ENCODE peak calls at places on chromosomes 13 and 19, in four cellular contexts. One of them, this sample, is unnamed.

GRCh38 chr13:22427783-22428182 is 753.0 kb upstream of the SGCG start:
- DNase-seq in GM12878: no peak
- DNase-seq in HepG2: no peak
- DNase-seq in K562: no peak
- DNase-seq in this sample: no peak

GRCh38 chr13:48431987-48432615 is 19.2 kb upstream of the LPAR6 start:
- DNase-seq in HepG2: peak; percentile 7
- DNase-seq in GM12878: no peak
- DNase-seq in K562: no peak
- DNase-seq in this sample: no peak

GRCh38 chr19:49069026-49069425 is 3.5 kb downstream of the KCNA7 start:
- DNase-seq in GM12878: no peak
- DNase-seq in K562: no peak
- DNase-seq in HepG2: no peak
- DNase-seq in this sample: no peak

GRCh38 chr13:42594577-42595571 is 20.9 kb downstream of the TNFSF11 start:
- DNase-seq in K562: peak; percentile 51
- DNase-seq in HepG2: peak; percentile 52
- DNase-seq in GM12878: peak; percentile 46
- DNase-seq in this sample: peak; percentile 58

GRCh38 chr13:49563513-49563912 is 21.8 kb downstream of the RCBTB1 start:
- DNase-seq in HepG2: no peak
- DNase-seq in K562: no peak
- DNase-seq in GM12878: no peak
- DNase-seq in this sample: no peak

GRCh38 chr19:10744848-10745293 is 27.0 kb downstream of the DNM2 start:
- DNase-seq in HepG2: no peak
- DNase-seq in K562: no peak
- DNase-seq in GM12878: no peak
- DNase-seq in this sample: no peak

GRCh38 chr13:99467764-99468163 is 33.5 kb upstream of the TM9SF2 start:
- DNase-seq in GM12878: no peak
- DNase-seq in K562: no peak
- DNase-seq in HepG2: no peak
- DNase-seq in this sample: no peak

GRCh38 chr13:107545946-107546502 is 669.3 kb downstream of the LIG4 start:
- DNase-seq in GM12878: no peak
- DNase-seq in K562: no peak
- DNase-seq in HepG2: no peak
- DNase-seq in this sample: no peak

GRCh38 chr13:74434782-74435181 is 300.6 kb upstream of the KLF12 start:
- DNase-seq in K562: no peak
- DNase-seq in HepG2: no peak
- DNase-seq in GM12878: no peak
- DNase-seq in this sample: no peak

GRCh38 chr19:12840091-12841079 is 2.1 kb downstream of the MAST1 start:
- DNase-seq in GM12878: no peak
- DNase-seq in K562: peak; percentile 97
- DNase-seq in HepG2: no peak
- DNase-seq in this sample: peak; percentile 90

GRCh38 chr13:51614350-51614786 is 30.1 kb downstream of the WDFY2 start:
- DNase-seq in GM12878: peak; percentile 56
- DNase-seq in K562: no peak
- DNase-seq in HepG2: no peak
- DNase-seq in this sample: peak; percentile 64

GRCh38 chr19:35908010-35908441 is at the start of gene TYROBP:
- DNase-seq in GM12878: no peak
- DNase-seq in HepG2: no peak
- DNase-seq in K562: no peak
- DNase-seq in this sample: no peak

GRCh38 chr19:13968383-13968935 is 16.1 kb downstream of the DCAF15 start:
- DNase-seq in K562: no peak
- DNase-seq in HepG2: no peak
- DNase-seq in GM12878: no peak
- DNase-seq in this sample: no peak

GRCh38 chr13:42054798-42055499 is 6.5 kb downstream of the DGKH start:
- DNase-seq in HepG2: no peak
- DNase-seq in GM12878: no peak
- DNase-seq in K562: no peak
- DNase-seq in this sample: no peak

GRCh38 chr19:39796000-39796498 is 17.4 kb downstream of the LEUTX start:
- DNase-seq in HepG2: no peak
- DNase-seq in GM12878: no peak
- DNase-seq in K562: no peak
- DNase-seq in this sample: no peak

GRCh38 chr19:17248011-17248776 is 2.5 kb upstream of the NR2F6 start:
- DNase-seq in HepG2: peak; percentile 83
- DNase-seq in GM12878: no peak
- DNase-seq in K562: peak; percentile 43
- DNase-seq in this sample: no peak

GRCh38 chr19:53195265-53195879 is 2.2 kb upstream of the ZNF665 start:
- DNase-seq in GM12878: peak; percentile 27
- DNase-seq in HepG2: peak; percentile 67
- DNase-seq in K562: peak; percentile 56
- DNase-seq in this sample: peak; percentile 66

GRCh38 chr19:1210227-1210538 is 4.6 kb downstream of the STK11 start:
- DNase-seq in K562: no peak
- DNase-seq in GM12878: no peak
- DNase-seq in HepG2: no peak
- DNase-seq in this sample: no peak

DNA sequence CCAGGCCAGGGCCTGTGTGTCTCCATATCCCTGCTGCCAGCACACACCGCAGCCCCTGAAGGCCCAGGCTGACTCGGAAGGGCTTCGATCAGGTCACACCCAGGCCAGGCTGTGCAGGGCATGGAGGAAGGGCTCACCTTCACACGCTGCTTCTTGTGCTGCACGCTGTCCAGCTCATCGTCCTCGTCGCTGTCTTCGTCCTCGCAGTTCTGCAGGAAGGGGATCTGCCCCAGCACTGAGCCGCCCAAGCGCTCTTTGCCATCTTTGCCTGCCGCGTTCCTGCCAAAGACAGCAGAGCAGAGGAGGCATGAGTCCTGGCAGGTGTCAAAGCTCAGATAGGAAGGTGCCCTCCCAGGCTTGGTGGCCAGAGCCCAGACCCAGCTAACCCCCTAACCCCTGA is 13.7 kb upstream of the PRKD2 start:
- DNase-seq in GM12878: no peak
- DNase-seq in HepG2: no peak
- DNase-seq in K562: no peak
- DNase-seq in this sample: no peak
- H3K27ac ChIP-seq in GM12878: no peak overlapping the region
- H3K27ac ChIP-seq in HepG2: no peak overlapping the region
- H3K27ac ChIP-seq in K562: peak overlapping the region; percentile 75
- H3K27ac ChIP-seq in this sample: no peak overlapping the region

GRCh38 chr13:79678100-79678499 is 197.1 kb downstream of the NDFIP2 start:
- DNase-seq in GM12878: no peak
- DNase-seq in K562: no peak
- DNase-seq in HepG2: peak; percentile 24
- DNase-seq in this sample: no peak
- TF ChIP-seq NFIC in GM12878: no peak
- TF ChIP-seq NFIC in K562: no peak
- TF ChIP-seq NFIC in HepG2: no peak
- TF ChIP-seq NFIC in this sample: no peak

DNA sequence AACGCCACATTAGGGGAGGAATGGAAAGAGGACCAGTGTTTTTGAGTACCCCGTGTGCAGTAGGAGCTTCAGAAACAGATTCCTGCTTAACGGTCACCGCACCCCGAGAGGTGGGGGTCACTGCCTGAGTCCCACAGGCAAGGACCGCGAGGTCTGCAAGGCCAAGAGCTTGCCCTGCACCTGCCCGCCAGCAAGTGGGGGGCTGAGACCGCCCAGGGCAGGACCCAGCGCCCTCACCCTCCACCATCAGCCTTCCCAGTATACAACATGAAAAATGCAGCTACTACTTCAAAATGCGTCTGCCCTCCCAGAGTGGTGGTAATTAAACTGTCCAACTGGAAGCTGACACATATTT is 44.9 kb downstream of the COL4A1 start:
- DNase-seq in GM12878: no peak
- DNase-seq in HepG2: no peak
- DNase-seq in K562: no peak
- DNase-seq in this sample: no peak
- H3K27ac ChIP-seq in GM12878: no peak overlapping the region
- H3K27ac ChIP-seq in HepG2: no peak overlapping the region
- H3K27ac ChIP-seq in K562: no peak overlapping the region
- H3K27ac ChIP-seq in this sample: no peak overlapping the region

DNA sequence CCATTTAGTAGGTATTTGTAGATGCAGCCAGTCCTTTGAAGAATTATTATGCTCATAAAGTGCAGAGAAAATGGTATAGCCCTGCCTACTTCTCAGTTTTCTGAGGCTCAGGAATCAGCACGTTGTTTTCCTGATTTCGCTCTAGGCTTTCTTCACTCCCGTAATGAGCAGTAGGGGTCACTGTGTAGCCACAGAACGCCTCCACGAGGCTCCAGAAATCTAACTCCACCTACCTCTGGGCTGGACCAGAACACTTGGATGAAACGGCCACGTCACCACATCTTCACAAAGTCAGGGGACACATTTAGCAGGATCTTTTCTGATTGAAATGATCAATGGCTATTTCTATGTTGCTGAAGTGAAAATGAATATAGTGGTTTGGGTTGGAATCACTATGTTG is 49.8 kb upstream of the GTF3A start:
- DNase-seq in HepG2: peak; percentile 74
- DNase-seq in K562: peak; percentile 68
- DNase-seq in GM12878: no peak
- DNase-seq in this sample: peak; percentile 75
- TF ChIP-seq NFIC in HepG2: no peak
- TF ChIP-seq NFIC in K562: no peak
- TF ChIP-seq NFIC in GM12878: no peak
- TF ChIP-seq NFIC in this sample: no peak

GRCh38 chr19:50344661-50345318 is 15.6 kb upstream of the KCNC3 start:
- DNase-seq in K562: no peak
- DNase-seq in HepG2: no peak
- DNase-seq in GM12878: peak; percentile 90
- DNase-seq in this sample: no peak
- H3K27ac ChIP-seq in K562: no peak overlapping the region
- H3K27ac ChIP-seq in HepG2: no peak overlapping the region
- H3K27ac ChIP-seq in GM12878: peak overlapping the region; percentile 95
- H3K27ac ChIP-seq in this sample: no peak overlapping the region

GRCh38 chr13:96238241-96238640 is 148.3 kb downstream of the HS6ST3 start:
- DNase-seq in HepG2: no peak
- DNase-seq in GM12878: no peak
- DNase-seq in K562: no peak
- DNase-seq in this sample: no peak
- TF ChIP-seq NFIC in HepG2: no peak
- TF ChIP-seq NFIC in GM12878: no peak
- TF ChIP-seq NFIC in K562: no peak
- TF ChIP-seq NFIC in this sample: no peak

GRCh38 chr13:26498524-26499208 is 58.8 kb upstream of the WASF3 start:
- DNase-seq in GM12878: no peak
- DNase-seq in HepG2: no peak
- DNase-seq in K562: no peak
- DNase-seq in this sample: no peak
- H3K27ac ChIP-seq in GM12878: no peak overlapping the region
- H3K27ac ChIP-seq in HepG2: no peak overlapping the region
- H3K27ac ChIP-seq in K562: no peak overlapping the region
- H3K27ac ChIP-seq in this sample: peak overlapping the region; percentile 77

DNA sequence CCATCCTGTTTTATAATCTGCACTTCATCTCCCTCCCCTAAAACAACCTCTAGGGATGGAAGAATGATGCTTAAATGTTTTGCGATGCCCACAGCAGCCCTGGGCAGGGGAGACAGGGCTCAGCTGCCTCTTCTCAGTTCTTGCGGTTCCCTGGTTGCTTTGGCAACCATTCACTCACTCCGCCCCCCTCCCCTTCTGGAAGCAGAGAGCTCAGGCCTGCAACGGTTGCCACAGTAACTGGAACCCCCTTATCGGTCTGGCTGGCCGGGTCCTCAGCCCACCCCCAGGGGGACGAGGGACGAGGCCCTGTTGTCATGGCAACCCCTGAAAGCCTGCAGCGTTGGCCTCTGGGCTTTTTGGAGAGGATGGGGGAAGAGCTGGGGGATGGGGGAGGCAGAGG is 19.5 kb downstream of the NOVA2 start:
- DNase-seq in K562: no peak
- DNase-seq in HepG2: no peak
- DNase-seq in GM12878: no peak
- DNase-seq in this sample: peak; percentile 94
- TF ChIP-seq NFIC in K562: no peak
- TF ChIP-seq NFIC in HepG2: no peak
- TF ChIP-seq NFIC in GM12878: no peak
- TF ChIP-seq NFIC in this sample: no peak

GRCh38 chr19:4360641-4361151 is 17.3 kb downstream of the MPND start:
- DNase-seq in HepG2: no peak
- DNase-seq in GM12878: no peak
- DNase-seq in K562: no peak
- DNase-seq in this sample: no peak
- H3K27ac ChIP-seq in HepG2: no peak overlapping the region
- H3K27ac ChIP-seq in GM12878: no peak overlapping the region
- H3K27ac ChIP-seq in K562: no peak overlapping the region
- H3K27ac ChIP-seq in this sample: no peak overlapping the region

DNA sequence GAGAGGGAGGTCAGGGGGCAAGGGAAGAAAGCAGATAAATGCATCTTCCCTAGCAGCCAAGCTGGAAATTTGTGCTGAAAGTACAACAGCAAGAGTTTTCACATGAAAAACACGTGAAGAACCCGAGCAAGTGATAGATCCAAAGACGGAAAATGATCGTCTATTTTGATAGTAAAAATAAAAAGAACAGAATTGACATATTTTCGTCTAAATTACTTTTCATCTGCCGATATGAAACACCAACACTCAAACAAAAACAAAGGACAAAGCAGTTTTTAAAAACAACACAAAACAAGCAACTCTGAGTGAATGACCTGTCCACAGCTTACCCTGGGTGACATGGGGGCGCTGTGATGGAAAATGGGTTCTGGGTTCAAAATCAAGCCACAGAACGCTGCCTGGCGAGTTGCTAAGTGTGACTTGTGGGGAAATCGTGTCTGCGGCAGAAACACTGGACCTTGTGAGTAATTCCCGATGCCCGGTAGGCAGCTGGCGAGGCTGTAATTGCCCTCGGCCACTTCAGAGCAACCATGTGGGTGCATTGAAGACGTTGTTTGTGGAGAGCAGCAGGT is 7.3 kb downstream of the SOX1 start:
- DNase-seq in HepG2: no peak
- DNase-seq in GM12878: no peak
- DNase-seq in K562: no peak
- DNase-seq in this sample: no peak
- TF ChIP-seq NFIC in HepG2: no peak
- TF ChIP-seq NFIC in GM12878: no peak
- TF ChIP-seq NFIC in K562: no peak
- TF ChIP-seq NFIC in this sample: no peak

This sample was measured in SK-N-SH.